ENCODE peak calls at places on chromosomes 11 and 22, in six cellular contexts. A, Q, Y, D, G and N are unnamed samples.

GRCh38 chr11:30902929-30903328 is 316.8 kb upstream of the MPPED2 start:
- DNase-seq in A (no peak), Q (no peak), Y (no peak), D (no peak), G (no peak), N (no peak)

GRCh38 chr11:70736461-70736860 is 338.1 kb downstream of the CTTN start:
- DNase-seq in A (no peak), Q (no peak), Y (no peak), D (no peak), G (no peak), N (no peak)

GRCh38 chr11:3340025-3340424 is 38.9 kb downstream of the ZNF195 start:
- DNase-seq in A (peak; percentile 90), Q (no peak), Y (no peak), D (peak; percentile 66), G (no peak), N (no peak)

GRCh38 chr11:33582636-33583325 is 117.8 kb downstream of the C11orf91 start:
- DNase-seq in A (no peak), Q (no peak), Y (no peak), D (no peak), G (no peak), N (no peak)

GRCh38 chr22:19876941-19877625 is 22.4 kb upstream of the GNB1L start:
- DNase-seq in A (no peak), Q (no peak), Y (no peak), D (no peak), G (no peak), N (peak; percentile 37)

GRCh38 chr11:125313271-125314222 is 149.0 kb downstream of the PKNOX2 start:
- DNase-seq in A (no peak), Q (no peak), Y (no peak), D (peak; percentile 23), G (no peak), N (no peak)

GRCh38 chr11:23151819-23152218 is 291.5 kb upstream of the CCDC179 start:
- DNase-seq in A (peak; percentile 1), Q (no peak), Y (no peak), D (peak; percentile 1), G (no peak), N (no peak)

GRCh38 chr22:29938285-29938693 is 55.3 kb downstream of the MTMR3 start:
- DNase-seq in A (no peak), Q (no peak), Y (no peak), D (no peak), G (no peak), N (no peak)

GRCh38 chr11:64996710-64997380 is at the start of gene BATF2:
- DNase-seq in A (peak; percentile 93), Q (no peak), Y (no peak), D (peak; percentile 82), G (no peak), N (peak; percentile 58)

GRCh38 chr11:107695446-107695845 is 16.4 kb downstream of the SLN start:
- DNase-seq in A (peak; percentile 53), Q (no peak), Y (no peak), D (peak; percentile 23), G (no peak), N (no peak)

GRCh38 chr11:30527566-30527965 is 58.6 kb downstream of the MPPED2 start:
- DNase-seq in A (no peak), Q (no peak), Y (no peak), D (no peak), G (no peak), N (no peak)

GRCh38 chr22:43820671-43821305 is 8.7 kb upstream of the EFCAB6 start:
- DNase-seq in A (no peak), Q (no peak), Y (no peak), D (no peak), G (no peak), N (no peak)

GRCh38 chr22:36027579-36027959 is 1.1 kb downstream of the RBFOX2 start:
- DNase-seq in A (peak; percentile 47), Q (no peak), Y (no peak), D (no peak), G (no peak), N (peak; percentile 47)

GRCh38 chr11:60951909-60952741 is at the start of gene SLC15A3:
- DNase-seq in A (peak; percentile 72), Q (no peak), Y (no peak), D (peak; percentile 42), G (no peak), N (peak; percentile 88)

GRCh38 chr11:70544774-70545625 is 146.7 kb downstream of the CTTN start:
- DNase-seq in A (no peak), Q (no peak), Y (no peak), D (no peak), G (no peak), N (peak; percentile 20)

GRCh38 chr22:41308054-41308453 is 6.7 kb downstream of the ZC3H7B start:
- DNase-seq in A (peak; percentile 92), Q (no peak), Y (no peak), D (no peak), G (no peak), N (no peak)

GRCh38 chr11:82089426-82089825 is 644.2 kb downstream of the FAM181B start:
- DNase-seq in A (no peak), Q (no peak), Y (no peak), D (no peak), G (no peak), N (no peak)

GRCh38 chr22:37187552-37187890 is 526 bp downstream of the C1QTNF6 start:
- DNase-seq in A (peak; percentile 72), Q (no peak), Y (no peak), D (peak; percentile 45), G (no peak), N (no peak)

GRCh38 chr11:19679952-19680823 is 32.4 kb upstream of the NAV2 start:
- DNase-seq in A (peak; percentile 99), Q (no peak), Y (peak; percentile 15), D (peak; percentile 97), G (no peak), N (peak; percentile 26)

GRCh38 chr11:445765-446588 is 4.1 kb upstream of the PTDSS2 start:
- DNase-seq in A (no peak), Q (no peak), Y (no peak), D (no peak), G (no peak), N (no peak)

GRCh38 chr11:8777907-8778767 is 95.5 kb downstream of the RPL27A start:
- DNase-seq in A (peak; percentile 45), Q (no peak), Y (no peak), D (peak; percentile 29), G (no peak), N (no peak)

GRCh38 chr22:17773606-17774205 is 563 bp downstream of the BID start:
- DNase-seq in A (peak; percentile 57), Q (no peak), Y (no peak), D (no peak), G (peak; percentile 45), N (peak; percentile 74)

GRCh38 chr22:38422615-38423511 is 32.1 kb downstream of the KCNJ4 start:
- DNase-seq in A (no peak), Q (no peak), Y (no peak), D (no peak), G (no peak), N (no peak)

GRCh38 chr11:3639841-3640240 is 2.0 kb downstream of the ART5 start:
- DNase-seq in A (no peak), Q (no peak), Y (no peak), D (no peak), G (no peak), N (no peak)

GRCh38 chr11:121929581-121929980 is 186.4 kb downstream of the BLID start:
- DNase-seq in A (peak; percentile 53), Q (no peak), Y (no peak), D (peak; percentile 66), G (no peak), N (no peak)

GRCh38 chr11:70048279-70049024 is 29.7 kb upstream of the ANO1 start:
- DNase-seq in A (no peak), Q (no peak), Y (no peak), D (no peak), G (no peak), N (no peak)

GRCh38 chr11:19951558-19952083 is 208.7 kb downstream of the DBX1 start:
- DNase-seq in A (peak; percentile 65), Q (no peak), Y (no peak), D (peak; percentile 78), G (no peak), N (peak; percentile 60)

GRCh38 chr11:35236667-35237003 is 97.7 kb downstream of the CD44 start:
- DNase-seq in A (peak; percentile 67), Q (no peak), Y (no peak), D (peak; percentile 24), G (no peak), N (no peak)

GRCh38 chr11:111878385-111878765 is 590 bp downstream of the FDXACB1 start:
- DNase-seq in A (no peak), Q (no peak), Y (no peak), D (peak; percentile 42), G (no peak), N (no peak)

GRCh38 chr22:46769191-46769675 is 6.8 kb downstream of the TBC1D22A start:
- DNase-seq in A (no peak), Q (no peak), Y (no peak), D (no peak), G (no peak), N (peak; percentile 73)

GRCh38 chr11:69354545-69354897 is 60.6 kb downstream of the MYEOV start:
- DNase-seq in A (no peak), Q (no peak), Y (no peak), D (no peak), G (no peak), N (no peak)